ENCODE peak calls at places on chromosomes 2 and 18, in ten cellular contexts. M, E, B, N, G, Z, S, P, T and V are unnamed samples. For H3K4me1, the result is how much of the 10 kb centered on the place peaks cover.

GRCh38 chr2:131557558-131558321 is 30.1 kb downstream of the CCDC74A start:
- DNase-seq in M (no peak), E (no peak), B (no peak), N (no peak), G (no peak), Z (no peak), S (no peak), P (no peak), T (no peak), V (no peak)

GRCh38 chr2:62293490-62294212 is 97.7 kb downstream of the B3GNT2 start:
- DNase-seq in M (peak), E (no peak), B (no peak), N (no peak), G (no peak), Z (peak), S (peak), P (no peak), T (no peak), V (no peak)

GRCh38 chr2:225122007-225122406 is 79.7 kb upstream of the DOCK10 start:
- DNase-seq in M (no peak), E (no peak), B (no peak), N (no peak), G (no peak), Z (no peak), S (no peak), P (no peak), T (no peak), V (no peak)

GRCh38 chr18:8501044-8501443 is 108.2 kb upstream of the RAB12 start:
- DNase-seq in M (peak), E (no peak), B (no peak), N (no peak), G (no peak), Z (no peak), S (no peak), P (no peak), T (no peak), V (no peak)

GRCh38 chr2:97979894-97980293 is 15.9 kb downstream of the TMEM131 start:
- DNase-seq in M (no peak), E (no peak), B (no peak), N (no peak), G (no peak), Z (no peak), S (no peak), P (no peak), T (peak), V (no peak)

GRCh38 chr18:48264508-48264907 is 144.7 kb downstream of the ZBTB7C start:
- DNase-seq in M (no peak), E (no peak), B (no peak), N (no peak), G (no peak), Z (peak), S (no peak), P (no peak), T (peak), V (no peak)

GRCh38 chr2:190126758-190127157 is 64.2 kb upstream of the MSTN start:
- DNase-seq in M (no peak), E (no peak), B (no peak), N (no peak), G (no peak), Z (no peak), S (no peak), P (no peak), T (peak), V (no peak)

GRCh38 chr18:8357320-8357719 is 251.9 kb upstream of the RAB12 start:
- DNase-seq in M (no peak), E (no peak), B (no peak), N (no peak), G (no peak), Z (no peak), S (no peak), P (no peak), T (no peak), V (no peak)

GRCh38 chr2:99775585-99775984 is 285.8 kb upstream of the REV1 start:
- DNase-seq in M (no peak), E (no peak), B (no peak), N (no peak), G (no peak), Z (no peak), S (no peak), P (no peak), T (peak), V (no peak)

GRCh38 chr2:170505631-170506270 is 209.4 kb upstream of the SP5 start:
- DNase-seq in M (peak), E (no peak), B (no peak), N (no peak), G (peak), Z (peak), S (no peak), P (no peak), T (peak), V (no peak)

DNA sequence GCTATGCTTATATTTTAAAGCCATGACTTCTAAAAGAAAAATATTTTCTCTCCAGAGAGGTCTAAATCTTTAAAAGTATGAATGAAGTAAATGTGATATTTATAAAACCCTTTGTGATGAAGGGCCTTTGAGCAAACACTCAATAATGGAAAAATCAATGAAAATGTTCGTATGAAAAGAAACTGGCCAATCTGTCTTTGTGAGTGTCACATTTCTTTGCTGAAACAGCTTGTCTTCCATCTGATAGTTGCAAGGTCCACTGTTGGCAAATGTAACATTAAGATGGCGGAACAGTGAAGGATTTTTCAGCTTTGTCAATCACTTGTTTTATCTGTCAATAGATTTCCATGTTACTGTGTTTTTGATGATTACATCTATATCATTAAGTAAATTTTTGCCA is 162.9 kb upstream of the GATA6 start:
- DNase-seq in M (no peak), E (no peak), B (no peak), N (no peak), G (no peak), Z (no peak), S (no peak), P (no peak), T (no peak), V (no peak)
- H3K4me1 ChIP-seq in M (under half), E (under half), B (under half), N (under half), G (under half), Z (under half), S (under half), P (under half), T (under half), V (under half)

GRCh38 chr2:234982096-234982834 is 30.4 kb downstream of the SH3BP4 start:
- DNase-seq in M (no peak), E (no peak), B (no peak), N (no peak), G (peak), Z (no peak), S (no peak), P (no peak), T (no peak), V (no peak)
- H3K4me3 ChIP-seq in M (peak), E (no peak), B (no peak), N (peak), G (no peak), Z (no peak), S (no peak), P (no peak), T (peak), V (no peak)

GRCh38 chr2:8525582-8526402 is 156.1 kb upstream of the ID2 start:
- DNase-seq in M (peak), E (no peak), B (no peak), N (no peak), G (peak), Z (peak), S (peak), P (peak), T (no peak), V (no peak)
- H3K4me1 ChIP-seq in M (under half), E (under half), B (under half), N (under half), G (under half), Z (under half), S (under half), P (under half), T (under half), V (under half)

DNA sequence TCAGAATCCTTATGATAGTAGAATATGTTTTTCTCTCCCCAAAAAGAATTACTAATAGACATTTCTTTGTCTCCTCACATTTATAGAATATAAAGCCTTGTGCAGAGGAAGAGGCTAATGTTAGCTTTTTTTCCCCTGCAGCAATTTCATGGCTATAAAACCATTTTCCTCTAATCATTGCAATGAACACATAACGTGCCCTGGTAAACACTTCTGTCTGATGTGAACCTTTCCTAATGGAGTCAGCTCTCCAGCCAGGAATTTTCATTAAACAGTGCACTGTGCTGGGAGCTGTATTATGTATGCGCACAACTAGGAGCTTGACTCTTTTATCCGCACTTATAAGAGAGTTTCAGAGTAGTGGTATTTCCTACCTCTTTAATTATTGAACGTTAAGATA is 63.9 kb upstream of the SPATS2L start:
- DNase-seq in M (no peak), E (no peak), B (no peak), N (no peak), G (no peak), Z (no peak), S (no peak), P (no peak), T (no peak), V (no peak)
- H3K4me3 ChIP-seq in M (no peak), E (no peak), B (no peak), N (no peak), G (no peak), Z (no peak), S (no peak), P (no peak), T (no peak), V (no peak)

DNA sequence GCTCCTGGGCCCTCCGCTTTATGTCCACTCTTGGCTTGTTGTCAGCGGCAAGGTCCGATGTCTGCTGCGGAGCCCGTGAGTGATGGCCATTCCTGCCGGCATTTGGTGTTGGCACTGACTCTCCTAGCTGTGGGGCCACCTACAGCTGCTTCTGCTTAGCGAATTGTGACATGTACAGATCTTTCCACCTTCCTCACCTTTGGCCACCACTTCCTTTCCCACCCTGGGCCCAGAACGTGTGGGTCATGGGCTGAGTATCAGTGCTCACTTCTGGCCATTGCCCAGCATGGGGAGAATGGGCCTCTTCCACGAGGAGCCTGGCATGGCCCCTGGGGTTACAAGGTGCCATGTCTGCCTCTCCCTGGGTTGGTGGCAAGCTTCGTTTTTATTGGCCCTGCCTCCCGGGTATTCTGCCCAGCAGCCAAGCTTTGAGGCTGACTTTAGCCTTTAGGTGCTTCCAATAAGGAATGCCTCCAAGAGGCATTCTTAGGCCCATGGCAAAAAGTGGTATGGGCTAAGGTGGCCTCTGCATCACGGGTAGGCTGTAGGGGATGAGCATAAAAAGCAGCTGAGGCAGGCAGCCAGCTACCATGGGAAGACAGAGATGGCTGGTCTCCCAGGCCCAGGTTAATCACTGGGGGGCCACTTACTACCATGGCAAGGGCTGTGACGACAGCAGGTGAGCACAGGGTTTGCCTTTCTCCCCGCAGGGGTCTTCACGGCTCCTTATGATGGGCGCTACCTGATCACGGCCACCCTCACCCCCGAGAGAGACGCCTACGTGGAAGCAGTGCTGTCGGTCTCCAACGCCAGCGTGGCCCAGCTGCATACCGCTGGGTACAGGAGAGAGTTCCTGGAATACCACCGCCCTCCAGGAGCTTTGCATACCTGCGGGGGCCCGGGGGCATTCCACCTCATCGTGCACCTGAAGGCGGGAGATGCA is 65.8 kb downstream of the EMILIN2 start:
- DNase-seq in M (no peak), E (peak), B (no peak), N (no peak), G (no peak), Z (no peak), S (no peak), P (no peak), T (no peak), V (no peak)
- H3K4me1 ChIP-seq in M (under half), E (under half), B (under half), N (under half), G (under half), Z (under half), S (under half), P (under half), T (under half), V (under half)

GRCh38 chr2:43224571-43225092 is 1.8 kb downstream of the ZFP36L2 start:
- DNase-seq in M (no peak), E (no peak), B (peak), N (no peak), G (peak), Z (no peak), S (no peak), P (peak), T (peak), V (peak)
- H3K4me3 ChIP-seq in M (peak), E (peak), B (peak), N (no peak), G (peak), Z (peak), S (peak), P (peak), T (peak), V (peak)

DNA sequence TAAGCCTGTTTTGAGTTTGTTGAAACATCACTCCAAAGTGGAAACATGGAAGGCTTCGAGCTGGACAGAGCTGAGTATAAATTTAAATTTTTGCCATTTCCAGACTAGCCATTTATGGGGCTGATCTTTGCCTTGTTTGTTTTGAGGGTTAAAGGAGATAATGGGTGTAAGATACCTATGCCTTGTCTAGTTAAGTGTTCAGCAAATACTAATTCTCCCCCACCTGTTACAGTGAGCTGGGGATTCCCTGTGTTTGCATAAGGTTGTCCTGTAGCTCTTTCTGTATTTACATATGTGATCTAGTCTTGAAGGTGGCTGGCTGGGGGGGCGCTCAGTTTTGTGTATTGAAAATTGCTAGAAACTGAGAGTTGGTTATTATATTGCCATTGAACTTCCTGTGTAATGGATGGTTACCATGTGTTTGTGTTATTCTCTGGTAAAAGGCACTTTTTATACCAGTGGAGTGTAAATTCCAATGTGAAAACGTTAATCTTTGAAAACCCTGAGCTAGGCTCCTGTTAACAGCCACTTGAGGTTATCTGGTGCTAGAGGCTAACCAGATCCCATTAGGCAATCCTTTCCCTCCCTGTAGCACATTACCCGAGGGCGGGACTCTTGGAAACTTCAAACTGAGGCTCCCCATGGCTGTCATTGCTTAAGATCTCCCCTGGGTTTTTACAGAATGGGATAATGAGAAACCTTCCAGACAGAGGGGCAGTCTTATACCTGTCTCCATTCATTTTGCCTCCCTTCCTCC is 26.7 kb downstream of the TANC1 start:
- DNase-seq in M (no peak), E (no peak), B (no peak), N (no peak), G (no peak), Z (no peak), S (no peak), P (no peak), T (no peak), V (no peak)
- H3K4me1 ChIP-seq in M (under half), E (under half), B (under half), N (under half), G (under half), Z (under half), S (under half), P (under half), T (half or more), V (under half)

GRCh38 chr2:226793615-226794014 is 6.0 kb downstream of the IRS1 start:
- DNase-seq in M (no peak), E (no peak), B (no peak), N (no peak), G (no peak), Z (no peak), S (no peak), P (no peak), T (peak), V (no peak)
- H3K4me3 ChIP-seq in M (peak), E (peak), B (no peak), N (no peak), G (peak), Z (peak), S (no peak), P (no peak), T (peak), V (no peak)

GRCh38 chr2:207465894-207466293 is 63.9 kb upstream of the CREB1 start:
- DNase-seq in M (no peak), E (no peak), B (no peak), N (no peak), G (no peak), Z (no peak), S (no peak), P (no peak), T (peak), V (no peak)

GRCh38 chr2:207467716-207468347 is 61.9 kb upstream of the CREB1 start:
- DNase-seq in M (no peak), E (no peak), B (no peak), N (no peak), G (no peak), Z (no peak), S (no peak), P (peak), T (peak), V (no peak)

GRCh38 chr2:207459990-207460757 is 69.6 kb upstream of the CREB1 start:
- DNase-seq in M (no peak), E (no peak), B (no peak), N (no peak), G (no peak), Z (no peak), S (no peak), P (no peak), T (no peak), V (no peak)

GRCh38 chr2:207463433-207463832 is 66.3 kb upstream of the CREB1 start:
- DNase-seq in M (no peak), E (no peak), B (no peak), N (no peak), G (no peak), Z (no peak), S (no peak), P (no peak), T (peak), V (no peak)

GRCh38 chr2:207463996-207464395 is 65.8 kb upstream of the CREB1 start:
- DNase-seq in M (no peak), E (no peak), B (no peak), N (no peak), G (no peak), Z (no peak), S (no peak), P (no peak), T (peak), V (no peak)
- H3K4me1 ChIP-seq in M (under half), E (under half), B (under half), N (under half), G (under half), Z (under half), S (under half), P (under half), T (under half), V (under half)